ENCODE peak calls at places on chromosomes 11 and 22, in nine cellular contexts. N is breast epithelium, R is HAP-1, I is suprapubic skin, L is GM23338, H is A673, O is esophagus squamous epithelium, Y is left ventricle myocardium inferior, G is heart right ventricle. Z is an unnamed sample. For H3K27me3, the result is how much of the 10 kb centered on the place peaks cover.

GRCh38 chr22:31064369-31064768 is 16.7 kb upstream of the SMTN start:
- DNase-seq in I (no peak), H (no peak), O (no peak), L (no peak), N (no peak), Y (no peak), R (no peak), G (no peak), Z (no peak)

GRCh38 chr11:35114901-35115687 is 23.9 kb upstream of the CD44 start:
- DNase-seq in G (no peak), O (no peak), N (no peak), L (no peak), Y (no peak), H (no peak), R (no peak), I (no peak), Z (no peak)

GRCh38 chr22:37746366-37747089 is 49.7 kb downstream of the TRIOBP start:
- DNase-seq in G (no peak), O (no peak), N (no peak), Y (peak), R (peak), I (no peak), L (no peak), H (no peak), Z (no peak)

GRCh38 chr11:10429526-10429925 is 25.5 kb upstream of the AMPD3 start:
- DNase-seq in R (no peak), G (no peak), Y (no peak), H (peak), O (no peak), I (no peak), N (no peak), L (no peak), Z (no peak)

GRCh38 chr22:26671317-26672059 is 14.1 kb downstream of the MIAT start:
- DNase-seq in I (peak), R (no peak), G (peak), L (peak), Y (no peak), O (peak), N (peak), H (no peak), Z (no peak)

GRCh38 chr11:128324531-128325141 is 262.7 kb downstream of the ETS1 start:
- DNase-seq in O (no peak), Y (no peak), G (no peak), I (no peak), L (no peak), H (no peak), R (no peak), N (no peak), Z (no peak)

GRCh38 chr11:117005758-117006157 is 92.5 kb downstream of the SIK3 start:
- DNase-seq in L (no peak), G (no peak), H (no peak), Y (no peak), O (no peak), R (no peak), I (no peak), N (no peak), Z (no peak)

GRCh38 chr22:18987765-18988164 is 51.7 kb upstream of the PRODH start:
- DNase-seq in I (no peak), Y (no peak), R (peak), O (no peak), L (peak), G (no peak), N (no peak), H (peak), Z (no peak)

GRCh38 chr11:63945482-63946163 is 6.8 kb downstream of the NAA40 start:
- DNase-seq in Y (peak), R (peak), L (peak), N (peak), O (no peak), G (peak), I (no peak), H (peak), Z (peak)

GRCh38 chr11:33716236-33716635 is 15.6 kb upstream of the C11orf91 start:
- DNase-seq in G (no peak), L (peak), I (no peak), O (no peak), R (no peak), N (peak), H (peak), Y (no peak), Z (no peak)

GRCh38 chr11:34380696-34381095 is 22.9 kb upstream of the ABTB2 start:
- DNase-seq in I (no peak), G (no peak), Y (no peak), H (no peak), R (no peak), L (no peak), O (no peak), N (no peak), Z (no peak)

GRCh38 chr11:45583981-45584380 is 81.4 kb downstream of the CHST1 start:
- DNase-seq in G (no peak), I (no peak), N (no peak), O (no peak), L (no peak), Y (no peak), R (no peak), H (no peak), Z (no peak)
- H3K27me3 ChIP-seq in G (under half), I (under half), N (under half), O (under half), L (under half), Y (half or more), R (under half), H (under half), Z (under half)

GRCh38 chr11:1224109-1224485 is 1.2 kb downstream of the MUC5B start:
- DNase-seq in Y (no peak), H (no peak), R (peak), L (peak), N (no peak), G (no peak), I (peak), O (no peak), Z (no peak)
- H3K27me3 ChIP-seq in Y (half or more), H (under half), R (under half), L (under half), N (half or more), G (half or more), I (half or more), O (under half), Z (under half)

GRCh38 chr22:42419328-42419881 is 12.8 kb downstream of the NFAM1 start:
- DNase-seq in O (no peak), N (no peak), G (no peak), Y (no peak), I (no peak), H (no peak), R (no peak), L (no peak), Z (no peak)

GRCh38 chr22:42414565-42415298 is 17.5 kb downstream of the NFAM1 start:
- DNase-seq in N (no peak), I (no peak), G (no peak), L (no peak), H (no peak), O (no peak), R (no peak), Y (no peak), Z (no peak)

GRCh38 chr22:42418811-42419243 is 13.4 kb downstream of the NFAM1 start:
- DNase-seq in H (peak), Y (no peak), L (no peak), I (no peak), G (no peak), O (no peak), N (no peak), R (no peak), Z (no peak)

GRCh38 chr22:42417645-42418303 is 14.4 kb downstream of the NFAM1 start:
- DNase-seq in Y (no peak), R (no peak), O (no peak), G (no peak), L (no peak), H (no peak), N (no peak), I (no peak), Z (no peak)

GRCh38 chr22:42416671-42417230 is 15.5 kb downstream of the NFAM1 start:
- DNase-seq in R (no peak), L (no peak), H (no peak), Y (no peak), I (no peak), N (no peak), G (no peak), O (no peak), Z (no peak)
- H3K27me3 ChIP-seq in R (under half), L (under half), H (under half), Y (under half), I (under half), N (under half), G (under half), O (under half), Z (under half)

GRCh38 chr11:1739576-1739975 is 10.8 kb downstream of the IFITM10 start:
- DNase-seq in N (no peak), H (no peak), O (no peak), G (no peak), Y (no peak), L (no peak), R (no peak), I (no peak), Z (no peak)

GRCh38 chr11:1738380-1738779 is 12.0 kb downstream of the IFITM10 start:
- DNase-seq in H (no peak), R (no peak), I (no peak), N (no peak), Y (no peak), L (no peak), O (no peak), G (no peak), Z (no peak)

GRCh38 chr11:1736447-1736992 is 13.9 kb downstream of the IFITM10 start:
- DNase-seq in R (no peak), L (no peak), N (no peak), I (no peak), G (no peak), O (no peak), H (no peak), Y (no peak), Z (no peak)

GRCh38 chr11:1735271-1735670 is 15.1 kb downstream of the IFITM10 start:
- DNase-seq in Y (no peak), O (no peak), R (no peak), G (no peak), N (no peak), I (no peak), H (no peak), L (no peak), Z (no peak)

DNA sequence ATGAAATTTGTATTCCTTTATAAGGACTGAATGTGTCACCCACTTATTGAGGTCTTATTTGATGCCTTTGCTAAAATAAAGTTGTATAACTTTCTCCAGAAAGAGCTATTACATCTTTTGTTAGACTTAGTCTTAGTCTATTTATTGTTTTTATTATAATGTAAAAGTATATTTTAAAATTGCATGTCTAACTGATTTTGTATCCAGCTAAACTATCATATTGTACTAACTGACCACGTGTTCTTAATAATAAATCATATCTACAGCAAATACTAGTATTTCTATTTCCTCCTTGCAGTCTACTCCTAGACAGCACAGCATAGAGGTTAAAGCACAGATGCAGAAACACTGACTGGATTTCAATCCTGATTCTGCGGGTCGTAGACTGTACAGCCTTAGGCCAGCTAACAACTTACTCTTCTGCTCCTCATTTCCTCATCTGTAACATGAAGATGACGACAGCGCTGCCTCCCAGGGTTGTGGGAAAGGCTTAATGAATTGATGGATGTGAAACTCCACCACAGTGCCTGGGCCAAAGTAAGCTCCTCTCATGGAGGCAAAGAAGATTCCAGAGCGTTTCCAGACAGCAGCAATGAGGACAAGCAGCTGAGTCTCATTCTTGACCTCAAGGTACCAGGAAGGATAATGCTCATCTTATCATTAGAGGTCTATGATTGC is 13.2 kb downstream of the IFITM10 start:
- DNase-seq in I (no peak), N (no peak), Y (no peak), L (no peak), G (no peak), O (no peak), R (no peak), H (no peak), Z (no peak)
- H3K27me3 ChIP-seq in I (half or more), N (half or more), Y (half or more), L (under half), G (half or more), O (under half), R (under half), H (under half), Z (under half)

GRCh38 chr11:134406264-134407185 is 5.5 kb downstream of the B3GAT1 start:
- DNase-seq in L (no peak), Y (no peak), R (no peak), I (no peak), N (no peak), H (peak), O (no peak), G (no peak), Z (no peak)
- H3K27me3 ChIP-seq in L (under half), Y (half or more), R (under half), I (half or more), N (under half), H (under half), O (under half), G (half or more), Z (under half)

Z was measured in right atrium auricular region.